ENCODE peak calls at places on chromosomes 13 and 19, in ten cellular contexts. W is suprapubic skin, D is IMR-90, K is upper lobe of left lung, U is lower lobe of right lung, N is breast epithelium, Q is mesendoderm, O is neural progenitor cell, V is uterus, A is adipocyte. P is an unnamed sample. For H3K4me1, the result is how much of the 10 kb centered on the place peaks cover.

GRCh38 chr13:50512602-50513527 is 330.6 kb downstream of the DLEU7 start:
- DNase-seq in D (peak), U (peak), W (no peak), V (peak), A (peak), Q (no peak), O (peak), N (no peak), K (peak), P (peak)

GRCh38 chr19:17339088-17339741 is 1.9 kb downstream of the GTPBP3 start:
- DNase-seq in V (no peak), N (no peak), Q (peak), A (no peak), W (peak), K (no peak), D (no peak), U (no peak), O (no peak), P (peak)

GRCh38 chr19:31111741-31112140 is 237.5 kb downstream of the TSHZ3 start:
- DNase-seq in O (no peak), K (no peak), N (no peak), Q (no peak), W (no peak), A (no peak), V (no peak), U (no peak), D (no peak), P (no peak)

GRCh38 chr13:90233933-90234672 is 1113.4 kb upstream of the MIR17HG start:
- DNase-seq in U (no peak), N (no peak), V (no peak), A (no peak), K (no peak), W (no peak), D (no peak), Q (no peak), O (no peak), P (no peak)

GRCh38 chr13:60286707-60287106 is 110.3 kb upstream of the TDRD3 start:
- DNase-seq in O (no peak), W (no peak), U (no peak), D (no peak), N (no peak), V (no peak), Q (no peak), A (no peak), K (no peak), P (no peak)

GRCh38 chr19:17706750-17707181 is 12.5 kb upstream of the MAP1S start:
- DNase-seq in A (peak), W (no peak), U (no peak), Q (peak), D (peak), N (no peak), O (peak), K (no peak), V (no peak), P (no peak)

GRCh38 chr13:28475916-28476725 is 18.8 kb downstream of the FLT1 start:
- DNase-seq in W (no peak), K (no peak), N (no peak), A (peak), V (no peak), U (no peak), D (peak), O (no peak), Q (peak), P (no peak)

GRCh38 chr13:22102237-22102636 is 431.4 kb downstream of the FGF9 start:
- DNase-seq in W (no peak), K (no peak), A (no peak), Q (no peak), O (no peak), U (no peak), N (no peak), V (no peak), D (no peak), P (no peak)

GRCh38 chr19:2973229-2973628 is 4.1 kb upstream of the TLE6 start:
- DNase-seq in Q (no peak), N (no peak), K (no peak), V (peak), W (peak), A (no peak), D (no peak), U (no peak), O (no peak), P (no peak)

GRCh38 chr19:19224852-19225494 is 13.2 kb downstream of the NCAN start:
- DNase-seq in W (no peak), N (peak), A (peak), U (peak), O (peak), D (peak), V (peak), Q (peak), K (peak), P (peak)

GRCh38 chr13:22883262-22883840 is 297.4 kb upstream of the SGCG start:
- DNase-seq in O (no peak), V (no peak), K (no peak), Q (no peak), N (no peak), U (no peak), W (no peak), A (no peak), D (no peak), P (no peak)

GRCh38 chr19:52258426-52258825 is 11.0 kb upstream of the ZNF766 start:
- DNase-seq in W (no peak), A (no peak), V (no peak), N (no peak), K (no peak), U (no peak), O (no peak), Q (no peak), D (peak), P (no peak)

DNA sequence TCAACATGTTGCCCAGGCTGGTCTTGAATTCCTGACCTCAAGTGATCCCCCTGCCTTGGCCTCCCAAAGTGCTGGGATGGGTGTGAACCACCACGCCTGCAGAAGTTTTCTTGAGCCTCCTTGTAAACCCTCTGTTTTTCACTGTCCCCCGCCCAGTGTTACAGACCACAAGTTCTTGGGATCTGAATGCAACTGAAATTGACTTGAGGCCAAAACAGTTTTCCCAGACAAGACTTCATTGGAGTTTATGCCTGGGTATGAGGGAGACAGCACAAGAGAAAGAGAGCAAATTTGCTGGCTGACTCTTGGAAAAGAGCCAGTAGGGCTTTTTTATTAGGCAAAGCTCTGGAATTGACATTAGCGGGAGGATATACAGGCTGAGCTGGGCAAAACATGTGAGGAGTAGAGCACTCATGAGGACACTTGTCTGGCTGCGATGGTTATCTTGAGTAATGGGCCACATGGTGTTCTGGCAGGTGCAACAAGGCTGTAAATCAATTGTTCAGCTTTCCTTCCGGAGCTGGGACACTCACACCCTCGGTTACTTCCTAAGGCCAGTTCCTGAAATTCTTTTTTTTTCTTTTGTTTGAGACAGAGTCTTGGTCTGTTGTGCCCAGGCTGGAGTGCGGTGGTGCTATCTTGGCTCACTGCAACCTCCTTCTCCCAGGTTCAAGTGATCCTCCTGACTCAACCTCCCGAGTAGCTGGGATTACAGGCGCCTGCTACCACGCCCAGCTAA is 12.7 kb upstream of the HNRNPL start:
- DNase-seq in D (no peak), Q (no peak), O (peak), W (no peak), K (peak), V (peak), A (no peak), N (no peak), U (no peak), P (no peak)
- H3K4me1 ChIP-seq in D (under half), Q (under half), O (under half), W (under half), K (under half), V (under half), A (under half), N (under half), U (under half), P (under half)

GRCh38 chr13:113413178-113413897 is 40.0 kb downstream of the ADPRHL1 start:
- DNase-seq in W (no peak), N (no peak), A (no peak), U (peak), K (no peak), Q (no peak), O (no peak), V (no peak), D (no peak), P (no peak)

GRCh38 chr13:113414335-113414734 is 39.0 kb downstream of the ADPRHL1 start:
- DNase-seq in V (no peak), U (no peak), A (no peak), Q (no peak), K (no peak), N (no peak), W (no peak), O (no peak), D (no peak), P (no peak)

GRCh38 chr13:113415032-113415431 is 38.3 kb downstream of the ADPRHL1 start:
- DNase-seq in V (no peak), D (no peak), O (no peak), U (no peak), W (no peak), N (no peak), A (no peak), K (no peak), Q (no peak), P (no peak)

GRCh38 chr13:113412440-113412839 is 40.8 kb downstream of the ADPRHL1 start:
- DNase-seq in K (no peak), V (no peak), O (no peak), A (no peak), D (no peak), Q (no peak), N (no peak), U (peak), W (no peak), P (no peak)

GRCh38 chr13:113413898-113414282 is 39.4 kb downstream of the ADPRHL1 start:
- DNase-seq in N (no peak), Q (no peak), V (no peak), W (no peak), U (no peak), K (no peak), A (no peak), D (no peak), O (peak), P (peak)
- H3K4me3 ChIP-seq in N (no peak), Q (no peak), V (no peak), W (no peak), U (no peak), K (no peak), A (no peak), D (no peak), O (no peak), P (no peak)

GRCh38 chr19:50242586-50242985 is 39.2 kb downstream of the MYH14 start:
- DNase-seq in W (no peak), A (no peak), O (no peak), D (no peak), K (no peak), Q (no peak), N (no peak), V (no peak), U (no peak), P (no peak)
- H3K4me1 ChIP-seq in W (under half), A (under half), O (under half), D (under half), K (under half), Q (under half), N (under half), V (under half), U (under half), P (under half)

GRCh38 chr13:76992548-76993001 is 694 bp downstream of the CLN5 start:
- DNase-seq in O (peak), U (no peak), Q (peak), V (peak), A (peak), N (no peak), D (peak), K (peak), W (peak), P (peak)
- H3K4me3 ChIP-seq in O (peak), U (peak), Q (peak), V (peak), A (peak), N (peak), D (peak), K (peak), W (peak), P (peak)

GRCh38 chr19:16323532-16323931 is 1.1 kb upstream of the KLF2 start:
- DNase-seq in K (no peak), U (no peak), Q (no peak), W (no peak), O (no peak), V (no peak), N (no peak), D (no peak), A (no peak), P (no peak)
- H3K4me1 ChIP-seq in K (under half), U (under half), Q (under half), W (under half), O (under half), V (under half), N (under half), D (under half), A (under half), P (under half)

DNA sequence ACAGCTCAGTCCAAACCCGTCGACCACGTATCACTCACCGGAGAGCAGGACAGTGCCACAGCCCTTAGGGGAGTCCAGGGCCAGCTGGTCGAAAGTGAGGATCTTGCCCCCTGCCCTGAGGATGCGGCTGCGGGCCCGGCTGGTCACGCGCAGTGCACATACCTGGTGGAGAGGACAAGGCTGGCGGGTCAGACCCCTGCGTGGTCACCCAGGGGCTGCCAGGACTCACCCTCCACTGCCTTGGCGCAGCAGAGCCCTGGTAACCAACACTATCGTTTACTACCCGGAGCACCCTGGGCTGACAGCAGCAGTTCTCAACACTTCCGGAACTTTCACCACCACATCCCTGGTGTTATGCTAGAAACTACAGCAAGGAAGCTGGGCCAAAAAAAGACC is 1.2 kb upstream of the FAM83E start:
- DNase-seq in K (no peak), D (no peak), W (no peak), U (no peak), O (no peak), Q (no peak), N (no peak), V (no peak), A (no peak), P (no peak)
- H3K4me3 ChIP-seq in K (no peak), D (no peak), W (no peak), U (peak), O (no peak), Q (no peak), N (no peak), V (no peak), A (no peak), P (no peak)

GRCh38 chr13:33849211-33849610 is 31.3 kb downstream of the RFC3 start:
- DNase-seq in V (no peak), O (no peak), N (no peak), W (no peak), U (no peak), Q (no peak), K (no peak), A (no peak), D (no peak), P (no peak)
- H3K4me1 ChIP-seq in V (under half), O (under half), N (under half), W (under half), U (under half), Q (under half), K (under half), A (under half), D (under half), P (under half)

GRCh38 chr13:38690231-38690630 is 3.4 kb downstream of the FREM2 start:
- DNase-seq in N (no peak), D (no peak), W (no peak), Q (no peak), V (no peak), K (no peak), A (no peak), O (no peak), U (no peak), P (no peak)

GRCh38 chr13:38685974-38686571 is 804 bp upstream of the FREM2 start:
- DNase-seq in U (no peak), W (no peak), O (peak), A (peak), Q (peak), D (no peak), V (no peak), K (peak), N (no peak), P (peak)

GRCh38 chr13:38688674-38689073 is 1.8 kb downstream of the FREM2 start:
- DNase-seq in Q (no peak), O (no peak), D (no peak), K (no peak), U (no peak), V (no peak), W (no peak), A (no peak), N (no peak), P (no peak)

GRCh38 chr13:38686635-38687245 is at the start of gene FREM2:
- DNase-seq in O (peak), Q (peak), K (peak), N (no peak), W (no peak), D (no peak), A (peak), V (peak), U (peak), P (peak)

GRCh38 chr13:38687246-38688229 is 661 bp downstream of the FREM2 start:
- DNase-seq in U (peak), D (no peak), A (no peak), Q (peak), W (no peak), V (no peak), O (peak), N (no peak), K (peak), P (peak)
- H3K4me3 ChIP-seq in U (peak), D (no peak), A (peak), Q (peak), W (peak), V (peak), O (peak), N (peak), K (peak), P (no peak)

DNA sequence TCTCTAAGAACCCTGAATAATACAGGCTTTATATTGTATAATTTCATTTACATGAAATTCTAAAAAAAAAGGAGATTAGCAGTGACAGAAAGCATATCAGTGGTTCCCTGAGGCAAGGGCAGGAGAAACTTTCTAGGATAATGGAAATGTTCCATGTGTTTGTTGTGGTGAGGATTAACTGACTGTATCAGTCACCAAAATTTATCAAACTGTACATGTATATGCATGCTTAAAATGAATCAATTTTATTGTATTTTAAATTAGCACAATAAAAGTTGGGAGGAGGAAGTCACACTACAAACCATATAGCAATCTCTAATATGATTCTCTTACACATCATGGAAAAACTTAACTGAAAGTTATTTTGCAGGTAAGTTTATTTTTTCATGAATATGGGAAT is 396.8 kb downstream of the EFNB2 start:
- DNase-seq in W (no peak), K (no peak), A (no peak), V (no peak), U (no peak), D (no peak), Q (no peak), O (no peak), N (no peak), P (no peak)
- H3K4me1 ChIP-seq in W (under half), K (under half), A (under half), V (under half), U (under half), D (under half), Q (under half), O (under half), N (under half), P (under half)